ENCODE peak calls at places on chromosomes 12 and 14, in ten cellular contexts. L is stomach, H is ovary, R is transverse colon, D is K562, M is SK-N-SH, A is HepG2, V is sigmoid colon, P is esophagus muscularis mucosa, B is A549. X is an unnamed sample.

GRCh38 chr12:27550653-27550975 is 26.6 kb downstream of the PPFIBP1 start:
- DNase-seq in L (no peak), H (no peak), R (no peak), D (no peak), M (no peak), A (no peak), V (no peak), P (no peak), B (no peak), X (no peak)

GRCh38 chr12:22415342-22416309 is 81.1 kb upstream of the ST8SIA1 start:
- DNase-seq in L (peak; percentile 54), H (no peak), R (no peak), D (no peak), M (no peak), A (no peak), V (no peak), P (no peak), B (no peak), X (no peak)

GRCh38 chr12:118981285-118982201 is at the start of gene SRRM4:
- DNase-seq in L (peak; percentile 28), H (no peak), R (no peak), D (peak; percentile 65), M (peak; percentile 90), A (no peak), V (no peak), P (no peak), B (no peak), X (no peak)

GRCh38 chr12:14773685-14774073 is 29.6 kb downstream of the WBP11 start:
- DNase-seq in L (no peak), H (peak; percentile 56), R (no peak), D (no peak), M (peak; percentile 7), A (no peak), V (no peak), P (no peak), B (peak; percentile 31), X (no peak)

GRCh38 chr14:81436296-81437138 is 36.4 kb upstream of the STON2 start:
- DNase-seq in L (peak; percentile 83), H (peak; percentile 79), R (peak; percentile 79), D (peak; percentile 92), M (peak; percentile 97), A (peak; percentile 54), V (peak; percentile 87), P (no peak), B (peak; percentile 83), X (peak; percentile 69)

GRCh38 chr12:57005980-57006808 is at the start of gene ZBTB39:
- DNase-seq in L (peak; percentile 67), H (peak; percentile 67), R (peak; percentile 65), D (peak; percentile 96), M (peak; percentile 99), A (peak; percentile 20), V (peak; percentile 72), P (no peak), B (peak; percentile 82), X (no peak)

GRCh38 chr12:66602483-66603143 is 76.3 kb downstream of the GRIP1 start:
- DNase-seq in L (no peak), H (no peak), R (no peak), D (no peak), M (no peak), A (no peak), V (no peak), P (no peak), B (no peak), X (no peak)

GRCh38 chr12:80778005-80778541 is 61.4 kb downstream of the MYF5 start:
- DNase-seq in L (peak; percentile 33), H (no peak), R (peak; percentile 39), D (no peak), M (peak; percentile 10), A (peak; percentile 96), V (peak; percentile 68), P (no peak), B (no peak), X (peak; percentile 42)

GRCh38 chr12:120381752-120382419 is 12.9 kb upstream of the MSI1 start:
- DNase-seq in L (no peak), H (no peak), R (no peak), D (peak; percentile 67), M (no peak), A (peak; percentile 74), V (no peak), P (no peak), B (no peak), X (no peak)

GRCh38 chr12:32450768-32451167 is 51.4 kb downstream of the FGD4 start:
- DNase-seq in L (no peak), H (no peak), R (peak; percentile 22), D (no peak), M (no peak), A (no peak), V (no peak), P (no peak), B (no peak), X (no peak)

GRCh38 chr12:48349471-48349870 is 1.2 kb downstream of the ZNF641 start:
- DNase-seq in L (no peak), H (no peak), R (no peak), D (no peak), M (no peak), A (no peak), V (no peak), P (no peak), B (no peak), X (no peak)

DNA sequence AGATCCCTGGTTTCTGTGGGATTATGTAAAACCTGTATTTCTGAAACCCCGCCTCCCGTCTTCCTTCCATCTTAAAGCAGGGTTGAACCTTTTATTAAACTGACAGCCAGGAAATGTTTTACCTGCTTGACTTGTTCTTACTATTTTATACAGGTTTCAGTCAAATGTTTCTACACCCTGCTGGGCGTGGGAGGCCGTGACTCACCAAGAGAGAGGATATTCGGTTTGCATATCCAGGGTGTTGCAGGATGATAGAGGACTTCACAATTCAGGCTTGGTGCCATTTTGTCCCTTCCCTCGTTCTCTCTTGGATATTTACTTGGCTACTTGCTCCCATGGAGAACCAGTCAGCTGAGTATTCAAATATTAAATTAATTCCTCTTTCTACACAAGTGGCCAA is 69.7 kb downstream of the ARF6 start:
- DNase-seq in L (peak; percentile 55), H (no peak), R (peak; percentile 75), D (peak; percentile 43), M (no peak), A (no peak), V (no peak), P (no peak), B (no peak), X (no peak)
- TF ChIP-seq EP300 in L (no peak), H (no peak), R (no peak), D (peak; percentile 36), M (no peak), A (no peak), V (no peak), P (no peak), B (no peak), X (no peak)

DNA sequence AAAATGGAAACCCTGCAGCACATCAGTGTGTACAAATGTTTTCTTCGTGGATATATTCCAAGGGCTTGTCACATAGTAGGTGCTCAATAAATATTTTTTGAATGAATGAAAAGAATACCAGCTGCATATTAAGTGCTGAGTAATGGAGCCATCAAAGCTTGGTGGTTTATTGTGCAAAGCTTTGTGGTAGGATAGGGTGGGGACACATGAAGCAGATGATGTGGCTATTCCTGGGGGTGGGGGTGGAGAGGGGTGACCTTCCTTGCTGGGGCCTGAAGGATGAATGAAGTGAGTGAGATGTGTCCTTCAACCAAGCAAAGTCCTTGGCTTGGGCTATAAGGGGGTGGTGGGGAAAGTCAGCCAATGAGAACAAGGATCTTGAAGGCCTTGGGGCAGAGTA is 4.3 kb upstream of the KRT81 start:
- DNase-seq in L (no peak), H (no peak), R (no peak), D (no peak), M (no peak), A (no peak), V (no peak), P (no peak), B (no peak), X (no peak)
- TF ChIP-seq EP300 in L (no peak), H (no peak), R (no peak), D (no peak), M (no peak), A (no peak), V (no peak), P (no peak), B (no peak), X (no peak)

GRCh38 chr14:37889087-37889486 is 293.7 kb downstream of the TTC6 start:
- DNase-seq in L (no peak), H (no peak), R (no peak), D (no peak), M (no peak), A (peak; percentile 56), V (no peak), P (no peak), B (no peak), X (no peak)
- TF ChIP-seq EP300 in L (no peak), H (no peak), R (no peak), D (no peak), M (no peak), A (no peak), V (no peak), P (no peak), B (no peak), X (no peak)

GRCh38 chr12:131622422-131622955 is 88.4 kb upstream of the SFSWAP start:
- DNase-seq in L (no peak), H (no peak), R (no peak), D (no peak), M (no peak), A (no peak), V (no peak), P (no peak), B (no peak), X (no peak)

GRCh38 chr12:131619736-131620506 is 91.0 kb upstream of the SFSWAP start:
- DNase-seq in L (no peak), H (no peak), R (no peak), D (no peak), M (no peak), A (no peak), V (no peak), P (no peak), B (no peak), X (no peak)

GRCh38 chr12:131620946-131621681 is 89.8 kb upstream of the SFSWAP start:
- DNase-seq in L (no peak), H (no peak), R (no peak), D (no peak), M (no peak), A (no peak), V (no peak), P (no peak), B (no peak), X (no peak)

GRCh38 chr12:131620520-131620919 is 90.4 kb upstream of the SFSWAP start:
- DNase-seq in L (no peak), H (no peak), R (no peak), D (peak; percentile 61), M (peak; percentile 58), A (no peak), V (peak; percentile 30), P (no peak), B (no peak), X (no peak)

DNA sequence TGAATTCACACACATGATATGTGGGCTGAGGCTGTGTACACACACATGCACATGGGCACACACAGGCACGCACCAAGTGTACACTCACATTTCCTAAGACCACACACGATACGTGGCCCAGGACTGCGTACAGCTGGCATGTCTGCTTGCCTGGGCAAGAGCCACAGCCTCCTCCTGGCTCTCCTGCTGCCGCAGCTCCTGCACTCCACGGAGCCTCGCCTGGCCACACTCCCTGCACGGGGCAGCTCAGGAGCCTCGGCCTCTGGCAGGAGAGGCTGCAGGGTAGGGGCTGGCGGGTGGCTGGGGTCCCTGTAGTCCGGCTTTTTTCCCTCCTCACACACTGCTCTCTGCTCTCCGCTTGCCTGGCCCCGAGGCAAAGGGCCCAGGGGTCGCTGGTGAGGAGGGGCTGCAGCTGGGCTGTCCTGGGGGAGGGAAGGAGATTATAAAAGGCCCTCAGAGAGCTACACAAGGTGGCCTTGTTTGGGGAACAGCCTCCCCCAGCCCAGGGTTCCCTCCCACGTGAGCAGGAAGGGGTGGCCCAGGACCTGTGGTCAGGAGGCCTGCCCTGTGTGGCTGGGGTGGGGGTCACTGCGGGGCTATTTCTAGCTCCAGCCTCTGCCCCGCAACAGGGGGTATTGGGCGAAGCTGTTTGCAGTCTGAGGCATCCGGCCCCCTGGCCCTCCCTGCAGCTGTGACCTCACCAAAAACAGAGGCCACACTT is 89.0 kb upstream of the SFSWAP start:
- DNase-seq in L (no peak), H (no peak), R (no peak), D (no peak), M (peak; percentile 52), A (no peak), V (no peak), P (no peak), B (no peak), X (no peak)
- TF ChIP-seq EP300 in L (no peak), H (no peak), R (no peak), D (no peak), M (no peak), A (no peak), V (no peak), P (no peak), B (no peak), X (no peak)